ENCODE peak calls at places on chromosomes 13 and 19, in six cellular contexts. P is H1, U is K562, N is endothelial cell of umbilical vein, F is A549, Q is HepG2. K is an unnamed sample.

GRCh38 chr13:85497652-85498051 is 301.6 kb downstream of the SLITRK6 start:
- DNase-seq in P (no peak), U (no peak), N (no peak), Q (no peak), F (no peak), K (no peak)

GRCh38 chr13:30752201-30752797 is 17.0 kb downstream of the ALOX5AP start:
- DNase-seq in P (no peak), Q (no peak), N (no peak), F (no peak), U (no peak), K (no peak)

GRCh38 chr19:48837081-48837524 is 812 bp upstream of the HSD17B14 start:
- DNase-seq in F (peak; percentile 99), U (no peak), P (peak; percentile 74), Q (no peak), N (peak; percentile 86), K (peak; percentile 97)

GRCh38 chr13:53191091-53191490 is 162.5 kb downstream of the OLFM4 start:
- DNase-seq in P (peak; percentile 51), U (no peak), N (no peak), Q (no peak), F (no peak), K (no peak)

GRCh38 chr19:15101479-15102082 is 5.6 kb upstream of the SYDE1 start:
- DNase-seq in U (peak; percentile 42), N (peak; percentile 75), F (no peak), Q (peak; percentile 52), P (no peak), K (peak; percentile 84)

GRCh38 chr13:104650426-104650825 is 1584.2 kb upstream of the SLC10A2 start:
- DNase-seq in F (no peak), Q (no peak), N (no peak), P (no peak), U (no peak), K (no peak)

GRCh38 chr19:47376589-47377144 is 27.6 kb downstream of the DHX34 start:
- DNase-seq in U (no peak), Q (no peak), P (no peak), F (no peak), N (no peak), K (no peak)

GRCh38 chr13:27921961-27922910 is 2.4 kb downstream of the PDX1 start:
- DNase-seq in Q (no peak), U (no peak), F (no peak), P (no peak), N (no peak), K (peak; percentile 36)

GRCh38 chr19:7942981-7943443 is 454 bp downstream of the TIMM44 start:
- DNase-seq in U (no peak), F (no peak), P (no peak), N (no peak), Q (peak; percentile 25), K (no peak)

GRCh38 chr19:5844456-5845433 is 5.2 kb upstream of the FUT6 start:
- DNase-seq in Q (no peak), P (no peak), U (no peak), N (no peak), F (no peak), K (no peak)

GRCh38 chr19:33641261-33641660 is 19.5 kb downstream of the CHST8 start:
- DNase-seq in Q (no peak), N (no peak), P (no peak), F (no peak), U (no peak), K (no peak)

GRCh38 chr13:48741377-48741776 is 87.6 kb downstream of the CYSLTR2 start:
- DNase-seq in Q (no peak), P (no peak), N (peak; percentile 37), F (no peak), U (no peak), K (no peak)

GRCh38 chr13:94329277-94329676 is 150.2 kb downstream of the DCT start:
- DNase-seq in U (no peak), Q (no peak), P (no peak), N (no peak), F (no peak), K (no peak)

GRCh38 chr13:112711528-112712265 is 21.9 kb downstream of the ATP11A start:
- DNase-seq in Q (peak; percentile 76), U (peak; percentile 94), F (peak; percentile 87), N (peak; percentile 99), P (peak; percentile 86), K (peak; percentile 74)

GRCh38 chr19:409515-410242 is 732 bp upstream of the C2CD4C start:
- DNase-seq in Q (no peak), F (peak; percentile 28), N (no peak), P (no peak), U (no peak), K (no peak)

GRCh38 chr13:103140001-103140671 is 73.9 kb upstream of the SLC10A2 start:
- DNase-seq in P (no peak), F (peak; percentile 4), U (peak; percentile 6), Q (peak; percentile 12), N (no peak), K (peak; percentile 22)

GRCh38 chr19:10553943-10554381 is 10.3 kb downstream of the ATG4D start:
- DNase-seq in U (no peak), N (no peak), P (no peak), F (no peak), Q (no peak), K (no peak)

GRCh38 chr13:73465629-73465974 is 406.8 kb downstream of the KLF5 start:
- DNase-seq in F (peak; percentile 6), Q (no peak), P (no peak), N (no peak), U (peak; percentile 28), K (no peak)

GRCh38 chr19:3725640-3726310 is 17.6 kb downstream of the TJP3 start:
- DNase-seq in P (peak; percentile 61), Q (no peak), U (no peak), N (no peak), F (no peak), K (peak; percentile 68)

GRCh38 chr13:93116809-93117208 is 109.8 kb upstream of the GPC6 start:
- DNase-seq in N (no peak), P (no peak), Q (peak; percentile 4), F (no peak), U (no peak), K (no peak)

GRCh38 chr13:41767801-41768200 is 193.1 kb downstream of the VWA8 start:
- DNase-seq in P (no peak), Q (no peak), N (peak; percentile 72), U (no peak), F (no peak), K (no peak)

GRCh38 chr13:21413013-21413412 is 46.1 kb downstream of the ZDHHC20 start:
- DNase-seq in Q (no peak), P (no peak), F (no peak), N (peak; percentile 14), U (no peak), K (no peak)

GRCh38 chr19:12365094-12365371 is 450 bp downstream of the ZNF442 start:
- DNase-seq in P (no peak), N (peak; percentile 19), Q (no peak), F (no peak), U (peak; percentile 34), K (no peak)

GRCh38 chr13:49265822-49266221 is 18.1 kb downstream of the CDADC1 start:
- DNase-seq in U (no peak), Q (no peak), N (no peak), F (no peak), P (no peak), K (no peak)

GRCh38 chr13:24149306-24150032 is 11.1 kb upstream of the SPATA13 start:
- DNase-seq in F (no peak), N (no peak), Q (no peak), U (no peak), P (no peak), K (no peak)

GRCh38 chr19:30229524-30230174 is 142.5 kb upstream of the ZNF536 start:
- DNase-seq in P (no peak), Q (no peak), N (no peak), F (no peak), U (no peak), K (no peak)
- TF ChIP-seq JUN in P (no peak), Q (no peak), N (no peak), F (no peak), U (no peak), K (no peak)

GRCh38 chr19:38735257-38735686 is 9.0 kb downstream of the CAPN12 start:
- DNase-seq in F (peak; percentile 69), Q (no peak), U (peak; percentile 71), P (no peak), N (no peak), K (peak; percentile 70)

GRCh38 chr19:38737297-38737865 is 6.9 kb downstream of the CAPN12 start:
- DNase-seq in Q (no peak), U (no peak), P (no peak), F (no peak), N (no peak), K (no peak)

GRCh38 chr19:38736036-38736412 is 8.2 kb downstream of the CAPN12 start:
- DNase-seq in U (peak; percentile 71), N (no peak), Q (no peak), P (no peak), F (peak; percentile 80), K (peak; percentile 60)

GRCh38 chr19:38737921-38738731 is 6.1 kb downstream of the CAPN12 start:
- DNase-seq in F (no peak), Q (no peak), P (no peak), U (no peak), N (no peak), K (no peak)

GRCh38 chr19:38736413-38737280 is 7.6 kb downstream of the CAPN12 start:
- DNase-seq in Q (no peak), N (no peak), F (peak; percentile 94), U (peak; percentile 97), P (peak; percentile 36), K (peak; percentile 93)
- TF ChIP-seq JUN in Q (no peak), N (no peak), F (no peak), U (no peak), P (no peak), K (no peak)

DNA sequence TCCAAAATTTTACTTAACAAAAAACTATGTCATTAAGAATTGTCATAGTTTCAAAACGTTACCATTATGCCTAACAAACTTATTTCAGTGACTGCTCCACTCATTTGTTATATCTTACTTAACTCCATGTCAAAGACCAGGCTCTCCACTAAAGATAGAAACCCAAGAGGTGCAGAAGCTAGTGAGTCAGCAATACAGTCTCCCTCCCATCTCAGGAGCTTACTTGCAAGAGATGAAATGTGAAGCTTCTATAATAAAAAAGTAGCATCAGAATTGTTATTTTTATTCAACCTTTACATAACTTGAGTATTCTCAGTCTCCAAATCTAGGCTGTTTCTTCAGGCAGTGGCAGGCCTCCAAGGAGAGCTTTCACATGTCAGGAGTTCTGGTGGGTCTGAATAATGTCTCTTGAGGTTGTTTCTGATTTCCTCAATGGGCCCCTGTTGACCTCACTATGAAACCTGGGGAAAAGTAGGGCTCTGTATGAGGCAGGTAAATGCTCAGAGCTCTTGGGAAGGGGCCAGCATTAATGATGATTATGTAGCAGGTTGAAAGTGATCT is 242.0 kb downstream of the NDFIP2 start:
- DNase-seq in F (no peak), P (no peak), N (no peak), U (no peak), Q (no peak), K (no peak)
- TF ChIP-seq JUN in F (no peak), P (no peak), N (no peak), U (no peak), Q (no peak), K (no peak)

DNA sequence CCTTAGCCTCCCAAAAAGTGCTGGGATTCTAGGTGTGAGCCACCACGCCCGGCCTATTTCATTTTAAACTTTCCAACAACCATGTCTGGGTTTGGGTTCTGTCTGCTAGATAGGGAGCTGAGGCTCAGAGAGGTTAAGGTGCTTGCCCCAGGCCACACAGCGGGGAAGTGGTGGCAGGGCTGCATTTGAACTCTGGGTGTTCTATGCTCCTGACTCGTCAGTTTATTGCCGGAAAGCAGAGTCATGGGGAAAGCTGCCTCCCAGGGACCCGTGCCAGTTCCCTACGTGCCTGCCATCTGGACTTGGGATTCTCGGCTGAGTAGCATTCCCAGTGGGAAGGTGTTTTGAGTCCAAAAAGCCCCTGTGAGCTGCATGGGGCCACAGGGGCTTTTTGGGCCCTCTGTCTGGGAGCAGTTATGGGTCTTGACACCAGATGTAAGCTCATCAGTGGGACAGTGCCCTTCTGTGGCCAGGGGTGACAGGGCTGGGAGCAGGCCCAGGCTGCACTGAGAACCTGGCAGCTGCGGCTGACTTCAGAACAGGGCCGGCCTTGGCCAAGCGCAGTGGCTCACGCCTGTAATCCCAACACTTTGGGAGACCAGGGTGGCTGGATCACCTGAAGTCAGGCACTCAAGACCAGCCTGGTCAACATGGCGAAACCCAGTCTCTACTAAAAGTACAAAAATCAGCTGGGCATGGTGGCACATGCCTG is 10.9 kb downstream of the RFX1 start:
- DNase-seq in N (no peak), Q (no peak), F (no peak), U (no peak), P (no peak), K (no peak)
- TF ChIP-seq JUN in N (no peak), Q (no peak), F (no peak), U (no peak), P (no peak), K (no peak)

K was measured in WTC11.